ENCODE peak calls at places on chromosomes 3 and 15, in ten cellular contexts. Y, L, O, E, X, B, G, V, M and N are unnamed samples.

GRCh38 chr3:113070226-113071220 is 79.7 kb downstream of the GTPBP8 start:
- DNase-seq in Y (no peak), L (no peak), O (no peak), E (no peak), X (no peak), B (no peak), G (no peak), V (no peak), M (no peak), N (no peak)

GRCh38 chr3:67414740-67415139 is 239.7 kb downstream of the SUCLG2 start:
- DNase-seq in Y (no peak), L (no peak), O (no peak), E (no peak), X (no peak), B (no peak), G (no peak), V (no peak), M (no peak), N (no peak)

GRCh38 chr3:194869482-194870169 is 183.9 kb downstream of the FAM43A start:
- DNase-seq in Y (no peak), L (no peak), O (peak; percentile 48), E (no peak), X (no peak), B (peak; percentile 87), G (no peak), V (no peak), M (no peak), N (no peak)

GRCh38 chr3:128287161-128287560 is 133.9 kb downstream of the EEFSEC start:
- DNase-seq in Y (no peak), L (no peak), O (no peak), E (no peak), X (no peak), B (no peak), G (no peak), V (no peak), M (no peak), N (no peak)

GRCh38 chr3:106403746-106404145 is 534.9 kb upstream of the CBLB start:
- DNase-seq in Y (no peak), L (no peak), O (no peak), E (no peak), X (no peak), B (no peak), G (no peak), V (no peak), M (no peak), N (no peak)

GRCh38 chr15:77475898-77476297 is 55.2 kb downstream of the HMG20A start:
- DNase-seq in Y (no peak), L (no peak), O (no peak), E (no peak), X (no peak), B (no peak), G (no peak), V (no peak), M (no peak), N (no peak)

GRCh38 chr3:2686816-2687502 is 423.2 kb downstream of the IL5RA start:
- DNase-seq in Y (no peak), L (no peak), O (no peak), E (no peak), X (no peak), B (no peak), G (no peak), V (no peak), M (no peak), N (no peak)

GRCh38 chr15:40421246-40422157 is 15.9 kb downstream of the IVD start:
- DNase-seq in Y (peak; percentile 76), L (peak; percentile 63), O (peak; percentile 88), E (peak; percentile 87), X (peak; percentile 71), B (peak; percentile 38), G (peak; percentile 55), V (peak; percentile 79), M (peak; percentile 82), N (no peak)

GRCh38 chr15:65318870-65319356 is 14.4 kb downstream of the RNU5B-1 start:
- DNase-seq in Y (peak; percentile 63), L (peak; percentile 66), O (peak; percentile 88), E (peak; percentile 87), X (peak; percentile 61), B (peak; percentile 62), G (peak; percentile 51), V (peak; percentile 84), M (peak; percentile 87), N (peak; percentile 26)

GRCh38 chr15:95712785-95713184 is 617.7 kb upstream of the NR2F2 start:
- DNase-seq in Y (no peak), L (no peak), O (no peak), E (no peak), X (no peak), B (peak; percentile 38), G (no peak), V (no peak), M (no peak), N (no peak)

GRCh38 chr3:188497021-188497420 is 343.1 kb downstream of the LPP start:
- DNase-seq in Y (no peak), L (no peak), O (no peak), E (no peak), X (no peak), B (no peak), G (no peak), V (no peak), M (no peak), N (no peak)

GRCh38 chr3:24661060-24661459 is 166.4 kb upstream of the THRB start:
- DNase-seq in Y (no peak), L (no peak), O (no peak), E (no peak), X (no peak), B (no peak), G (no peak), V (no peak), M (peak; percentile 66), N (no peak)

GRCh38 chr15:38868326-38869114 is 303.9 kb upstream of the RASGRP1 start:
- DNase-seq in Y (no peak), L (no peak), O (peak; percentile 81), E (no peak), X (no peak), B (peak; percentile 97), G (no peak), V (no peak), M (no peak), N (no peak)

GRCh38 chr3:120100711-120101110 is 6.5 kb upstream of the GSK3B start:
- DNase-seq in Y (no peak), L (no peak), O (no peak), E (no peak), X (no peak), B (no peak), G (no peak), V (no peak), M (no peak), N (no peak)

GRCh38 chr15:85329561-85330421 is 50.6 kb upstream of the AKAP13 start:
- DNase-seq in Y (peak; percentile 15), L (no peak), O (no peak), E (no peak), X (peak; percentile 86), B (no peak), G (no peak), V (no peak), M (peak; percentile 76), N (peak; percentile 31)

GRCh38 chr15:72175186-72176044 is 22.2 kb downstream of the GRAMD2A start:
- DNase-seq in Y (no peak), L (no peak), O (no peak), E (no peak), X (no peak), B (no peak), G (no peak), V (no peak), M (no peak), N (no peak)

GRCh38 chr15:68606332-68606731 is 27.5 kb downstream of the CORO2B start:
- DNase-seq in Y (no peak), L (no peak), O (no peak), E (no peak), X (no peak), B (no peak), G (no peak), V (no peak), M (no peak), N (no peak)

GRCh38 chr3:15726043-15726442 is 71.7 kb downstream of the ANKRD28 start:
- DNase-seq in Y (no peak), L (no peak), O (no peak), E (no peak), X (no peak), B (peak; percentile 72), G (no peak), V (no peak), M (no peak), N (no peak)

GRCh38 chr3:150721285-150722130 is 17.8 kb upstream of the ERICH6 start:
- DNase-seq in Y (no peak), L (no peak), O (peak; percentile 43), E (no peak), X (peak; percentile 65), B (peak; percentile 69), G (no peak), V (no peak), M (peak; percentile 68), N (peak; percentile 24)

GRCh38 chr3:102233881-102234280 is 200.9 kb upstream of the ZPLD1 start:
- DNase-seq in Y (no peak), L (no peak), O (no peak), E (no peak), X (peak; percentile 67), B (no peak), G (no peak), V (no peak), M (no peak), N (no peak)

GRCh38 chr15:71708052-71708432 is 102.3 kb upstream of the NR2E3 start:
- DNase-seq in Y (no peak), L (no peak), O (no peak), E (no peak), X (no peak), B (no peak), G (no peak), V (no peak), M (no peak), N (no peak)

GRCh38 chr15:40960926-40961325 is 7.7 kb downstream of the CHAC1 start:
- DNase-seq in Y (no peak), L (no peak), O (no peak), E (no peak), X (no peak), B (no peak), G (no peak), V (no peak), M (no peak), N (no peak)

GRCh38 chr3:139299261-139300132 is 44.3 kb upstream of the MRPS22 start:
- DNase-seq in Y (no peak), L (no peak), O (no peak), E (no peak), X (no peak), B (peak; percentile 56), G (no peak), V (no peak), M (peak; percentile 89), N (no peak)

GRCh38 chr3:9147215-9147895 is 102.1 kb downstream of the SRGAP3 start:
- DNase-seq in Y (no peak), L (no peak), O (no peak), E (no peak), X (no peak), B (no peak), G (no peak), V (no peak), M (no peak), N (no peak)

GRCh38 chr15:77421370-77421700 is 647 bp downstream of the HMG20A start:
- DNase-seq in Y (no peak), L (no peak), O (no peak), E (peak; percentile 15), X (no peak), B (peak; percentile 18), G (no peak), V (no peak), M (peak; percentile 36), N (no peak)

GRCh38 chr15:100899601-100900000 is 19.6 kb upstream of the LRRK1 start:
- DNase-seq in Y (no peak), L (no peak), O (no peak), E (no peak), X (no peak), B (no peak), G (no peak), V (no peak), M (no peak), N (no peak)

GRCh38 chr3:194494951-194495374 is 8.2 kb upstream of the ATP13A3 start:
- DNase-seq in Y (no peak), L (no peak), O (no peak), E (no peak), X (no peak), B (no peak), G (no peak), V (no peak), M (no peak), N (no peak)

GRCh38 chr3:141460097-141460704 is 26.6 kb upstream of the RASA2 start:
- DNase-seq in Y (peak; percentile 84), L (peak; percentile 86), O (peak; percentile 84), E (peak; percentile 95), X (peak; percentile 76), B (peak; percentile 72), G (peak; percentile 68), V (peak; percentile 94), M (peak; percentile 91), N (peak; percentile 45)